ENCODE peak calls at places on chromosomes 2 and 18, in eight cellular contexts. E, U, L, S, M, F, H and V are unnamed samples.

GRCh38 chr2:110948027-110948687 is 172.6 kb upstream of the BCL2L11 start:
- DNase-seq in M (no peak), H (peak), S (no peak), E (no peak), U (no peak), F (no peak), L (no peak), V (no peak)

GRCh38 chr2:236607471-236608307 is 38.1 kb downstream of the ACKR3 start:
- DNase-seq in M (peak), F (peak), U (no peak), E (no peak), H (peak), L (no peak), S (peak), V (no peak)

GRCh38 chr2:118847447-118848172 is at the start of gene EN1:
- DNase-seq in E (peak), F (no peak), S (no peak), L (no peak), M (no peak), U (peak), H (peak), V (peak)

GRCh38 chr2:217160103-217160502 is 300.2 kb upstream of the TNP1 start:
- DNase-seq in E (no peak), F (no peak), M (no peak), H (no peak), S (no peak), L (no peak), U (no peak), V (no peak)

GRCh38 chr2:63029058-63029457 is 21.6 kb upstream of the OTX1 start:
- DNase-seq in S (peak), F (no peak), E (no peak), U (no peak), H (no peak), M (no peak), L (no peak), V (no peak)

GRCh38 chr2:171523339-171523931 is 1.2 kb downstream of the CYBRD1 start:
- DNase-seq in M (no peak), F (peak), L (peak), H (peak), S (peak), E (peak), U (peak), V (peak)

GRCh38 chr2:10036095-10036879 is 7.1 kb upstream of the KLF11 start:
- DNase-seq in F (no peak), E (no peak), M (no peak), S (peak), U (no peak), H (no peak), L (no peak), V (no peak)

GRCh38 chr2:13822365-13822764 is 810.2 kb upstream of the LRATD1 start:
- DNase-seq in U (no peak), M (no peak), L (no peak), F (no peak), E (no peak), S (no peak), H (no peak), V (no peak)

GRCh38 chr2:120958623-120959366 is 223.1 kb downstream of the GLI2 start:
- DNase-seq in F (peak), E (no peak), H (peak), S (no peak), M (no peak), U (peak), L (no peak), V (peak)

GRCh38 chr2:73981081-73981968 is 3.4 kb upstream of the TET3 start:
- DNase-seq in S (no peak), F (no peak), U (peak), M (no peak), H (peak), E (peak), L (peak), V (peak)

GRCh38 chr2:145421841-145422240 is 901.9 kb upstream of the ZEB2 start:
- DNase-seq in U (no peak), H (no peak), M (no peak), E (no peak), S (no peak), L (no peak), F (no peak), V (no peak)

GRCh38 chr18:27244259-27244658 is 59.2 kb upstream of the CHST9 start:
- DNase-seq in S (no peak), F (no peak), U (no peak), H (no peak), E (no peak), M (no peak), L (no peak), V (no peak)

GRCh38 chr18:365651-366050 is 97.8 kb upstream of the THOC1 start:
- DNase-seq in F (no peak), H (no peak), E (no peak), S (no peak), U (no peak), L (no peak), M (no peak), V (no peak)

GRCh38 chr18:48770243-48770642 is 180.5 kb downstream of the SMAD7 start:
- DNase-seq in M (no peak), H (no peak), F (no peak), E (no peak), U (no peak), L (no peak), S (no peak), V (no peak)

GRCh38 chr18:48771641-48772380 is 179.0 kb downstream of the SMAD7 start:
- DNase-seq in F (no peak), M (no peak), E (no peak), U (no peak), H (no peak), S (no peak), L (no peak), V (peak)

GRCh38 chr18:48766487-48766886 is 184.3 kb downstream of the SMAD7 start:
- DNase-seq in S (no peak), U (no peak), F (no peak), L (no peak), H (no peak), E (no peak), M (no peak), V (no peak)

GRCh38 chr18:48767090-48767670 is 183.6 kb downstream of the SMAD7 start:
- DNase-seq in F (no peak), L (no peak), U (no peak), E (no peak), S (peak), M (no peak), H (peak), V (peak)

DNA sequence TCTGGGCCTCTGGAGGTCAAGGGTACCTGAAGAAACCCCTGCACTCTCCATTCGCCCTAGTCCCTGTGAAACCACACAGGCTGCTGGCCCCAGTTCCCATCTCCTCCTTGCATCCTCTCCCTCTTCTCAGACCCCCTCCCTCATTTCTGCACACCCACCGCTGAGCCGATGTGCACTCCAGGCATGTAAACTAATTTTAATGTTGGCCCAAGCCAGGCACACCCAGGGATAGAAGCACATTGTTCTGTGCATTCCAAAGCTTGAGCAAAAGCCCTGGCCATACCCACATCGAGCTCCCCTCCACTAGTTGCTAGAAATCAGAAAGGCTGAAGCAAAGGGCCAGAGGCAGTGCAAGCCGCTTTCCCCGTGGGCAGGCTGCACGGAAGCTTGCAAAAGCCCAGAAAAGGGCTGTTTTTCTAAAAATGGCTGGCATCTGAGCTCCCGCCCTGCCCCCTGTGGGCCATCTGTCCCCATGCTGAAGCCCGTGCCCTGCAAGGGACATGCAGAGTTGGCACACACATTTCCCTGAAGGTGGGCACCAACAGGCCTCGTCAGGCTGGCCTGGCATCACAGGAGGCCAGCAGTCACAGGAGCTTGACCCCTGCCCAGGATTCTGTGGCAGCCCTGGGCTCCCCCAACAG is 181.6 kb downstream of the SMAD7 start:
- DNase-seq in S (no peak), E (no peak), U (no peak), F (no peak), L (no peak), H (no peak), M (no peak), V (no peak)
- TF ChIP-seq CTCF in S (no peak), E (no peak), U (no peak), F (no peak), L (no peak), H (no peak), M (no peak), V (no peak)

GRCh38 chr2:54103454-54104314 is 11.7 kb upstream of the ACYP2 start:
- DNase-seq in S (peak), M (peak), U (peak), H (peak), L (peak), E (no peak), F (no peak), V (peak)
- TF ChIP-seq CTCF in S (peak), M (no peak), U (no peak), H (no peak), L (no peak), E (no peak), F (no peak), V (no peak)

GRCh38 chr18:7876354-7876753 is 309.2 kb downstream of the PTPRM start:
- DNase-seq in M (no peak), U (no peak), E (no peak), L (no peak), F (no peak), H (peak), S (no peak), V (no peak)

GRCh38 chr18:7879717-7880116 is 312.6 kb downstream of the PTPRM start:
- DNase-seq in U (no peak), L (no peak), H (no peak), E (no peak), M (no peak), F (no peak), S (no peak), V (no peak)

GRCh38 chr18:7873316-7873715 is 306.2 kb downstream of the PTPRM start:
- DNase-seq in S (no peak), L (no peak), U (no peak), H (no peak), E (no peak), F (no peak), M (no peak), V (no peak)

GRCh38 chr18:7878265-7879173 is 311.4 kb downstream of the PTPRM start:
- DNase-seq in E (no peak), S (no peak), U (no peak), L (no peak), M (no peak), H (no peak), F (no peak), V (no peak)

DNA sequence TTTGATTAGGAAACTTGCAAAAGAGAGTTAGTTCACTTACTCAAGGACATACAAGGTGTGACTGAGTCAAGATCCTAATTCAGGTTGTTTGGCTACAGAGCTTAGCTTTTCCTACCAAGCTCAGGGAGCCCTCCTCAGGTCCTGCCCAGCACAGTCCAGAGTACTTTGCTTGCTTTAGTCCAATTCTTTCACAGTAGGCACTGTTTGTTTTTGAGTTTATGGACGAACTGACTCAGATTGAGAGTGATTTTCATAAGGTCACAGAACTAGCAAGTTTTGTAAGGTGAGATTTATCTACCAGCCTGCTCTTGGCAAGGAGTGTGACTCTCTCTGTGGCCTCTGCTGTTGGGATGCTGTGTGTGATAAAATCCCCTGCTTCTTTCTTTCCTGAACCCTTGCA is 310.5 kb downstream of the PTPRM start:
- DNase-seq in S (peak), E (no peak), H (peak), U (no peak), L (no peak), M (no peak), F (no peak), V (no peak)
- TF ChIP-seq CTCF in S (peak), E (no peak), H (no peak), U (no peak), L (no peak), M (no peak), F (no peak), V (no peak)

GRCh38 chr2:24402242-24403092 is 42.1 kb upstream of the ITSN2 start:
- DNase-seq in E (no peak), U (peak), L (no peak), S (no peak), F (no peak), H (no peak), M (no peak), V (no peak)

GRCh38 chr2:24399434-24400206 is 39.3 kb upstream of the ITSN2 start:
- DNase-seq in L (no peak), E (no peak), M (no peak), F (no peak), H (no peak), S (no peak), U (no peak), V (no peak)

GRCh38 chr2:24403168-24403850 is 43.0 kb upstream of the ITSN2 start:
- DNase-seq in H (no peak), E (no peak), F (no peak), L (no peak), M (no peak), S (no peak), U (no peak), V (no peak)

GRCh38 chr2:24404582-24404981 is 44.2 kb upstream of the ITSN2 start:
- DNase-seq in M (no peak), E (no peak), F (no peak), H (no peak), L (no peak), S (no peak), U (no peak), V (no peak)

GRCh38 chr2:24400207-24400907 is 40.0 kb upstream of the ITSN2 start:
- DNase-seq in H (peak), F (no peak), M (no peak), S (no peak), U (no peak), L (no peak), E (no peak), V (no peak)
- TF ChIP-seq CTCF in H (no peak), F (no peak), M (no peak), S (no peak), U (no peak), L (no peak), E (no peak), V (no peak)

GRCh38 chr2:130778781-130779180 is 23.4 kb downstream of the AMER3 start:
- DNase-seq in E (no peak), M (no peak), S (no peak), H (no peak), U (no peak), L (no peak), F (no peak), V (no peak)

DNA sequence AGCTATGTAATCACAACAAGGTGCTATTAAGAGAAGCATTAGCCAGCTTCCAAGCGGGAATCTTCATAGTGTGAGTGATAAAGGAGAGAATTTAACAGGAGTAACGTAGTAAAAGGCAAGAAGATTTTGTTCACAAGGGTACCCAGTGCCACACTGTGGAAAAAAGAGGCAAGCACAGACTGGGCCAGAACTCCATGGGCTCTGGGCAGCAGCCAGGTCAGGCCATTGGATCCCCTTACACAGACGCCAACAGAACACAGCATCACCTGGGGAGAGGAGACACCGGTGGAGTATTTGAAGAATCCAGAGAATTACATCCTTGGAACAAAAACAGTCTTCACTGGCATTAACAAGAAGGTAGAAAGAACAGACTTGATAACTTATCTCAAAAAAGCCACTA is 21.2 kb downstream of the AMER3 start:
- DNase-seq in E (no peak), U (no peak), L (no peak), M (no peak), S (no peak), H (no peak), F (no peak), V (no peak)
- TF ChIP-seq CTCF in E (no peak), U (no peak), L (no peak), M (no peak), S (no peak), H (peak), F (peak), V (no peak)